ENCODE peak calls at places on chromosomes 13 and 19, in eight cellular contexts. Q is fibroblast of lung, M is astrocyte, W is Peyer's patch, X is ovary, Z is sigmoid colon, U is psoas muscle, E is uterus. I is an unnamed sample. For H3K27me3, the result is how much of the 10 kb centered on the place peaks cover.

GRCh38 chr19:16327501-16327900 is 2.9 kb downstream of the KLF2 start:
- DNase-seq in Q (no peak), M (no peak), W (peak), X (no peak), Z (no peak), U (no peak), E (no peak), I (no peak)

GRCh38 chr13:44142540-44142867 is 231.1 kb upstream of the SERP2 start:
- DNase-seq in Q (no peak), M (no peak), W (no peak), X (no peak), Z (no peak), U (no peak), E (no peak), I (no peak)

GRCh38 chr19:34327851-34328250 is 37.1 kb upstream of the GPI start:
- DNase-seq in Q (peak), M (no peak), W (peak), X (no peak), Z (no peak), U (no peak), E (no peak), I (no peak)

GRCh38 chr19:31530781-31531180 is 181.5 kb upstream of the TSHZ3 start:
- DNase-seq in Q (no peak), M (no peak), W (no peak), X (no peak), Z (no peak), U (no peak), E (no peak), I (no peak)

GRCh38 chr13:24738366-24738847 is 25.6 kb upstream of the RNF17 start:
- DNase-seq in Q (no peak), M (no peak), W (no peak), X (no peak), Z (no peak), U (no peak), E (no peak), I (no peak)

GRCh38 chr13:19927117-19927734 is 31.3 kb upstream of the ZMYM2 start:
- DNase-seq in Q (peak), M (peak), W (no peak), X (no peak), Z (no peak), U (no peak), E (no peak), I (peak)

GRCh38 chr13:31499274-31499673 is 240.1 kb upstream of the RXFP2 start:
- DNase-seq in Q (no peak), M (no peak), W (no peak), X (no peak), Z (no peak), U (no peak), E (no peak), I (no peak)

GRCh38 chr19:58569191-58569942 is 3.8 kb downstream of the MZF1 start:
- DNase-seq in Q (no peak), M (no peak), W (peak), X (peak), Z (peak), U (no peak), E (peak), I (no peak)

GRCh38 chr13:60583911-60584753 is 187.1 kb downstream of the TDRD3 start:
- DNase-seq in Q (peak), M (peak), W (no peak), X (no peak), Z (no peak), U (no peak), E (peak), I (no peak)

GRCh38 chr19:903266-903797 is 9.7 kb downstream of the R3HDM4 start:
- DNase-seq in Q (peak), M (peak), W (no peak), X (no peak), Z (no peak), U (peak), E (no peak), I (no peak)

GRCh38 chr13:40439928-40440327 is 226.5 kb downstream of the FOXO1 start:
- DNase-seq in Q (no peak), M (no peak), W (no peak), X (peak), Z (no peak), U (peak), E (peak), I (no peak)

GRCh38 chr19:15253076-15253475 is 20.8 kb upstream of the EPHX3 start:
- DNase-seq in Q (no peak), M (no peak), W (no peak), X (no peak), Z (no peak), U (no peak), E (no peak), I (no peak)

GRCh38 chr13:92989301-92989700 is 237.3 kb upstream of the GPC6 start:
- DNase-seq in Q (peak), M (peak), W (no peak), X (no peak), Z (no peak), U (no peak), E (no peak), I (no peak)

GRCh38 chr13:34748561-34748960 is 193.5 kb upstream of the NBEA start:
- DNase-seq in Q (peak), M (peak), W (no peak), X (no peak), Z (no peak), U (no peak), E (no peak), I (no peak)

GRCh38 chr19:13814550-13814949 is 19.3 kb downstream of the ZSWIM4 start:
- DNase-seq in Q (no peak), M (no peak), W (no peak), X (no peak), Z (no peak), U (no peak), E (no peak), I (no peak)

GRCh38 chr19:15269806-15270205 is 37.6 kb upstream of the EPHX3 start:
- DNase-seq in Q (no peak), M (no peak), W (no peak), X (no peak), Z (no peak), U (no peak), E (no peak), I (no peak)

GRCh38 chr13:75129331-75129730 is 352.6 kb downstream of the TBC1D4 start:
- DNase-seq in Q (peak), M (peak), W (no peak), X (no peak), Z (no peak), U (no peak), E (no peak), I (no peak)

GRCh38 chr19:14480695-14481069 is 5.5 kb upstream of the PTGER1 start:
- DNase-seq in Q (peak), M (peak), W (no peak), X (no peak), Z (no peak), U (no peak), E (no peak), I (no peak)

GRCh38 chr13:62512194-62513141 is 1096.8 kb upstream of the PCDH20 start:
- DNase-seq in Q (peak), M (no peak), W (no peak), X (no peak), Z (no peak), U (no peak), E (no peak), I (peak)

GRCh38 chr13:113369189-113369588 is 5.3 kb upstream of the GRTP1 start:
- DNase-seq in Q (no peak), M (no peak), W (no peak), X (no peak), Z (peak), U (no peak), E (no peak), I (no peak)

GRCh38 chr13:26697069-26697955 is 63.3 kb downstream of the GPR12 start:
- DNase-seq in Q (no peak), M (no peak), W (no peak), X (no peak), Z (no peak), U (peak), E (no peak), I (no peak)

GRCh38 chr13:74651121-74651520 is 516.9 kb upstream of the KLF12 start:
- DNase-seq in Q (no peak), M (no peak), W (no peak), X (no peak), Z (no peak), U (no peak), E (no peak), I (no peak)

GRCh38 chr19:30085394-30085793 is 143.4 kb downstream of the URI1 start:
- DNase-seq in Q (peak), M (no peak), W (no peak), X (peak), Z (no peak), U (peak), E (no peak), I (peak)

GRCh38 chr19:4984448-4984990 is 15.6 kb downstream of the KDM4B start:
- DNase-seq in Q (no peak), M (no peak), W (no peak), X (no peak), Z (no peak), U (peak), E (no peak), I (no peak)

GRCh38 chr13:64591981-64592380 is 2638.2 kb downstream of the PCDH9 start:
- DNase-seq in Q (peak), M (peak), W (no peak), X (no peak), Z (no peak), U (no peak), E (no peak), I (no peak)

GRCh38 chr13:92821324-92821723 is 405.3 kb upstream of the GPC6 start:
- DNase-seq in Q (no peak), M (no peak), W (no peak), X (no peak), Z (no peak), U (no peak), E (no peak), I (no peak)

GRCh38 chr13:79245937-79246574 is 160.0 kb downstream of the RBM26 start:
- DNase-seq in Q (no peak), M (no peak), W (no peak), X (no peak), Z (no peak), U (no peak), E (no peak), I (no peak)

GRCh38 chr13:83153833-83154232 is 728.4 kb downstream of the SLITRK1 start:
- DNase-seq in Q (no peak), M (no peak), W (no peak), X (no peak), Z (no peak), U (no peak), E (no peak), I (no peak)

GRCh38 chr13:107835339-107836018 is 379.9 kb downstream of the LIG4 start:
- DNase-seq in Q (peak), M (peak), W (no peak), X (no peak), Z (no peak), U (no peak), E (no peak), I (no peak)
- H3K4me3 ChIP-seq in Q (no peak), M (no peak), W (no peak), X (no peak), Z (no peak), U (no peak), E (no peak), I (no peak)

DNA sequence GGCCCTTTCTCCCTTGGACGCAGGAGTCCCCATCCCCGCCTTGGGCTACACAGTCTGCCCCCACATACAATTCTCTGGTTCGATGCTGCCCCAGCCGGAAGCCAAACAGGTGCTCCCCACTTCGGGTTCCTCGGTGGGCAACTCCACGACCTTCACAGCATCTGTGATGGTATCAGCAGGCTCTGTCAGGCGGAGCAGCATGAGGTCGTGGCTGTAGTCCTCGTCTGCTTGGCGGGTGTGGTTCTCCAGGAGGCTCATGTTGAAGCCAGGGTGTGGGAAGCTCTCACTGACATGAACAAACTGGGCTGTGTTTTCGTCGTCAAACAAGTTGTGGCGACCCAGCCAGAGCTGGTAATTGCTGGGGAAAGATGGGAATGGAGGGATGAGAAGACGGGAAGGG is 3.5 kb downstream of the KLK1 start:
- DNase-seq in Q (no peak), M (no peak), W (peak), X (no peak), Z (no peak), U (no peak), E (no peak), I (peak)
- H3K27me3 ChIP-seq in Q (under half), M (under half), W (under half), X (under half), Z (under half), U (under half), E (under half), I (under half)

DNA sequence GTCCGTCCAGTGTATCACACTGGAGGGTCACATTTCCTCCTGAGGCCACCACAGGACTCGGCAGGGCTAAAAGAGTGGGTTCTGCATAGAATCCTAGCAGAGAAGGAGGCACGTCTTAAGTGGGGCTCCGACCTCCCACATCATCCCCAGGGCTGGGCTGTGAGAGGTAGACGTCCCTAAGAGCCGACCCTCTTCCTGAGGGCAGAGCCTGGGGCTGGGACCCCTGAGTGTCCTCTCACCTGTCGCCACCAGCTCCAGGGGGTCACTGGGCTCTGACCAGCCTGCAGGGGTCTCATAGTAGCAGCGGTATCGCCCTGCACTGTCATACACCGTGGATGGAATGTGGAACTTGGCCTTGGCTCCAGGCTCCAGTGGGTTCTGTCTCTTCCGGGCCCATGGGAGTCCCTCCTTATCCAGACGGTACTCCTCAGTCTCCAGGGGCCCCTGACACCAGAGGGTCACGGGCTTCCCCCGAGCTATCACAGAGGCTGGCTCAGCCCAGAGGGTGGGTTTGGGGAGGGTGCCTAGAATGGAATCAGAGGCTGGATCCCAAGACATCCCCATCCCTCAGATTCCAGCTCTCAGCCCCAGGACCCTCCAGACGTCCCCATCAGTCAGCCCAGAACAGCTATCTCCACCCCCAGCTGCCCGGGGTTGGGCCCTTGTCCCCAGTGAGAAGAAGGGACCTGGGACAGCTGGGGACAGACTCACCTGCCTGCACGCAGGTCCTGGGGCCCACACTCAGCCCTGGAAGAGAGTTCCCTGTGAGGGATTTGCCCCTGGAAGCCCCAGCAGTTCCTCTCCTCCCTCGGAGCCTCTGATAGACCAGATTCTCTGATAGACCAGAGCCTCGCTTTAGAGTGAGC is 590 bp downstream of the LILRB5 start:
- DNase-seq in Q (no peak), M (no peak), W (peak), X (no peak), Z (peak), U (no peak), E (no peak), I (no peak)
- H3K27ac ChIP-seq in Q (no peak), M (no peak), W (no peak), X (no peak), Z (no peak), U (no peak), E (no peak), I (no peak)

GRCh38 chr19:49690073-49690655 is 752 bp upstream of the CPT1C start:
- DNase-seq in Q (no peak), M (no peak), W (no peak), X (no peak), Z (no peak), U (no peak), E (no peak), I (no peak)
- H3K4me3 ChIP-seq in Q (peak), M (peak), W (peak), X (peak), Z (peak), U (peak), E (peak), I (peak)

GRCh38 chr19:10418281-10419199 is 1.8 kb upstream of the PDE4A start:
- DNase-seq in Q (peak), M (no peak), W (no peak), X (no peak), Z (no peak), U (no peak), E (no peak), I (no peak)

GRCh38 chr19:10419200-10419645 is 1.1 kb upstream of the PDE4A start:
- DNase-seq in Q (peak), M (no peak), W (no peak), X (no peak), Z (no peak), U (peak), E (no peak), I (no peak)

GRCh38 chr19:10421240-10421948 is 1.1 kb downstream of the PDE4A start:
- DNase-seq in Q (no peak), M (no peak), W (no peak), X (no peak), Z (no peak), U (no peak), E (no peak), I (no peak)

GRCh38 chr19:10420444-10421239 is at the start of gene PDE4A:
- DNase-seq in Q (peak), M (no peak), W (no peak), X (no peak), Z (no peak), U (peak), E (no peak), I (no peak)

GRCh38 chr19:10419646-10420443 is 493 bp upstream of the PDE4A start:
- DNase-seq in Q (peak), M (peak), W (no peak), X (no peak), Z (no peak), U (peak), E (no peak), I (no peak)
- H3K27me3 ChIP-seq in Q (under half), M (under half), W (under half), X (under half), Z (half or more), U (under half), E (under half), I (under half)

GRCh38 chr19:55640043-55640576 is 692 bp upstream of the ZNF580 start:
- DNase-seq in Q (peak), M (peak), W (peak), X (peak), Z (peak), U (peak), E (peak), I (peak)

GRCh38 chr19:55640577-55641375 is at the start of gene ZNF580:
- DNase-seq in Q (peak), M (peak), W (peak), X (peak), Z (peak), U (peak), E (peak), I (peak)

GRCh38 chr19:55636723-55637122 is 4.1 kb upstream of the ZNF580 start:
- DNase-seq in Q (no peak), M (no peak), W (no peak), X (no peak), Z (no peak), U (no peak), E (no peak), I (no peak)

GRCh38 chr19:55637534-55637933 is 3.3 kb upstream of the ZNF580 start:
- DNase-seq in Q (no peak), M (no peak), W (no peak), X (no peak), Z (no peak), U (no peak), E (no peak), I (no peak)

DNA sequence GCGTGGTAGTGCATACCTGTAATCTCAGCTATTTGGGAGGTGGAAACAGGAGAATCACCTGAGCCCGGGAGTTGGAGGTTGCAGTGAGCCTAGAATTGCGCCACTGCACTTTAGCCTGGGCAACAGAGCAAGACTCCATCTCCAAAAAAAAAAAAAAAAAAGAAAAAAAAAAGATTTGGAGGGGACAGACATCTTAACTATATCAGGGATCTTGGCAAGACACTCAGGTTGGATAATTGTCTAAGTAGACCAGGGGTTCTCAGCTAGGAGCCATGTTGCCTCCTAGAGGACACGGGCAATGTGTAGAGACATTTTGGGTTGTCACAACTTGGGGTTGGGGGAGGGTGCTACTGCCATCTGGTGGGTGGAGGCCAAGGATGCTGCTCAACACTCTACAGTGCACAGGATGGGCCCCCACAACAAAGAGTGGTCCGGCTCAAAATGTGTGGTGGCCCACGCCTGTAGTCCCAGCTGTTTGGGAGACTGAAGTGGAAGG is 1.9 kb upstream of the ZNF580 start:
- DNase-seq in Q (peak), M (no peak), W (no peak), X (no peak), Z (no peak), U (peak), E (no peak), I (no peak)
- H3K27ac ChIP-seq in Q (no peak), M (no peak), W (no peak), X (no peak), Z (no peak), U (peak), E (no peak), I (no peak)

GRCh38 chr19:21677696-21678418 is 89.5 kb downstream of the ZNF100 start:
- DNase-seq in Q (no peak), M (no peak), W (no peak), X (no peak), Z (no peak), U (no peak), E (no peak), I (no peak)

GRCh38 chr19:21680679-21681078 is 86.7 kb downstream of the ZNF100 start:
- DNase-seq in Q (no peak), M (no peak), W (no peak), X (no peak), Z (no peak), U (no peak), E (no peak), I (no peak)

DNA sequence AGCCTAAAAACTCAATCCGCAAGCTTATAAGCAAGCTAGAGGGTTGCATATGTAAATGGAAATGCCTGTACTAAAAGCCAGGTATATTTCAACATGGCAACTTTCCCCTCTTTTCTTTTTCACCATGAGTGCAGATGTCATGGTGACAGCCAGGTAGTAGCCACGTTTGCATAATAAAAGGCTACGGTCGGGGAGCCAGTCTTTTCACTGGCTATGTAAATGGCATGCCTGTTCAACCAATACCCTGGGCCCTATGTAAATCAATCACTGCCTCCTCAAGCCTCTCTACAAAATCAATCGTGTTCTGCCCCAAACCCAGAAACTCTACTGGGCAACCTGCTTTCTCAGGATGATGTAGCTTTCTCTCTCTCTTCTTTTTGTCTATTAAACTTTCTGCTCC is 87.4 kb downstream of the ZNF100 start:
- DNase-seq in Q (no peak), M (no peak), W (no peak), X (no peak), Z (no peak), U (no peak), E (no peak), I (no peak)
- H3K4me3 ChIP-seq in Q (no peak), M (no peak), W (no peak), X (no peak), Z (no peak), U (no peak), E (no peak), I (no peak)

I was measured in small intestine.